ENCODE peak calls at places on chromosomes 12 and 14, in eight cellular contexts. S is heart left ventricle, R is breast epithelium, X is A549, J is IMR-90, Q is HepG2, B is testis, N is stomach. U is an unnamed sample.

GRCh38 chr14:75711796-75712211 is 50.8 kb downstream of the TTLL5 start:
- DNase-seq in R (peak), S (peak), Q (peak), X (peak), N (peak), J (peak), B (peak), U (peak)

GRCh38 chr12:12913626-12914388 is 22.4 kb downstream of the GPRC5A start:
- DNase-seq in B (no peak), Q (no peak), R (no peak), S (no peak), X (no peak), N (no peak), J (no peak), U (no peak)

GRCh38 chr12:116443706-116444589 is 115.2 kb upstream of the MAP1LC3B2 start:
- DNase-seq in X (no peak), B (no peak), R (no peak), S (no peak), J (no peak), Q (no peak), N (no peak), U (no peak)

GRCh38 chr12:122227341-122227740 is 1.5 kb upstream of the DIABLO start:
- DNase-seq in B (no peak), S (peak), R (no peak), J (no peak), N (no peak), Q (no peak), X (no peak), U (no peak)

GRCh38 chr12:45727994-45728624 is 1.4 kb upstream of the ARID2 start:
- DNase-seq in B (no peak), R (no peak), X (no peak), S (no peak), Q (no peak), J (peak), N (no peak), U (no peak)

GRCh38 chr12:49588761-49589516 is 16.5 kb downstream of the FAM186B start:
- DNase-seq in J (no peak), N (no peak), S (no peak), R (no peak), Q (no peak), X (no peak), B (peak), U (no peak)

GRCh38 chr12:123150273-123150803 is 552 bp downstream of the PITPNM2 start:
- DNase-seq in R (no peak), J (no peak), X (peak), S (peak), N (no peak), B (no peak), Q (no peak), U (peak)

GRCh38 chr12:26122681-26123481 is 2.0 kb downstream of the BHLHE41 start:
- DNase-seq in S (peak), N (peak), Q (no peak), J (peak), X (peak), B (peak), R (peak), U (peak)

GRCh38 chr14:106459971-106460730 is 933.8 kb downstream of the TMEM121 start:
- DNase-seq in Q (no peak), B (peak), X (peak), N (no peak), J (no peak), R (no peak), S (no peak), U (no peak)

GRCh38 chr12:9039397-9039977 is 50.1 kb downstream of the KLRG1 start:
- DNase-seq in N (no peak), Q (peak), B (peak), R (no peak), J (peak), X (peak), S (no peak), U (peak)

GRCh38 chr14:52007211-52007610 is 17.9 kb downstream of the RTRAF start:
- DNase-seq in N (no peak), R (no peak), Q (no peak), X (no peak), J (no peak), S (no peak), B (no peak), U (no peak)
- TF ChIP-seq CTCF in N (no peak), R (no peak), Q (no peak), X (no peak), J (no peak), S (no peak), B (no peak), U (no peak)

DNA sequence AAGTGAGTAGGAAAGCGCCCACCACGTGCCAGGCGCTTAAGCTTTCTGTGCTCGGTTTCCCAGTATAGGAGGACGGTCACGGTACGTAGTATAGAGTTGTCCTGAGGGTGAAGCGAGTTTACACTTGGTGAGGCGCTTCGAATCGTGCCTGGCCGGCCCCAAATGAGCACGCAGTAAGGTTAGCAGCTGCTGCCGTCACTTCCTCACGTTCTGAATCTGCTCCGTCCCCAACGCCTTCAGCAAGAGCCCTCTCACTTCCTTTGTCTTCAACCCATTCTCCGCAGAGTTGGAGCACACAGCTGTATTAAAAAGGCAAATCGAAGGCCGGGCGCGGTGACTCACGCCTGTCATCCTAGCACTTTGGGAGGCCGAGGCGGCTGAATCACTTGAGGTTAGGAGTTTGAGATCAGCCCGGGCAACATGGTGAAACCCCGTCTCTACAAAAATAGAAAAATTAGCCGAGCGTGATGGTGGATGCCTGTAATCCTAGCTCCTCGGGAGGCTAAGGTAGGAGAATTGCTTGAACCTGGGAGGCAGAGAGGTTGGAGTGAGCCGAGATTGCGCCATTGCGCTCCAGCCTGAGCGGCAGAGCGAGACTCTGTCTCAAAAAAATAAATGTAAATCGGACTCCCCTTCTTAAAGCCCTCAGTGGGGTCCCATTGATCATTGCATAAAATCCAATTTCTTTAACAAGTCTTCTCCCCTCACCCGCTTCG is 725 bp downstream of the TDP1 start:
- DNase-seq in S (peak), R (peak), Q (peak), X (no peak), N (peak), B (peak), J (peak), U (peak)
- TF ChIP-seq POLR2A in S (no peak), R (no peak), Q (no peak), X (no peak), N (no peak), B (no peak), J (peak), U (no peak)

GRCh38 chr14:20607617-20608016 is 16.4 kb upstream of the RNASE12 start:
- DNase-seq in J (no peak), Q (no peak), B (no peak), S (no peak), N (no peak), R (no peak), X (no peak), U (no peak)
- TF ChIP-seq CTCF in J (no peak), Q (peak), B (no peak), S (no peak), N (no peak), R (no peak), X (no peak), U (no peak)

GRCh38 chr12:130661059-130661458 is 55.0 kb downstream of the RIMBP2 start:
- DNase-seq in X (no peak), Q (no peak), N (no peak), J (no peak), R (no peak), S (no peak), B (no peak), U (no peak)
- TF ChIP-seq POLR2A in X (no peak), Q (no peak), N (no peak), J (no peak), R (no peak), S (no peak), B (no peak), U (no peak)

GRCh38 chr14:89013098-89013504 is 188.7 kb downstream of the TTC8 start:
- DNase-seq in X (peak), B (peak), N (peak), J (peak), Q (peak), R (no peak), S (no peak), U (peak)
- TF ChIP-seq CTCF in X (peak), B (no peak), N (no peak), J (peak), Q (peak), R (no peak), S (no peak), U (peak)

DNA sequence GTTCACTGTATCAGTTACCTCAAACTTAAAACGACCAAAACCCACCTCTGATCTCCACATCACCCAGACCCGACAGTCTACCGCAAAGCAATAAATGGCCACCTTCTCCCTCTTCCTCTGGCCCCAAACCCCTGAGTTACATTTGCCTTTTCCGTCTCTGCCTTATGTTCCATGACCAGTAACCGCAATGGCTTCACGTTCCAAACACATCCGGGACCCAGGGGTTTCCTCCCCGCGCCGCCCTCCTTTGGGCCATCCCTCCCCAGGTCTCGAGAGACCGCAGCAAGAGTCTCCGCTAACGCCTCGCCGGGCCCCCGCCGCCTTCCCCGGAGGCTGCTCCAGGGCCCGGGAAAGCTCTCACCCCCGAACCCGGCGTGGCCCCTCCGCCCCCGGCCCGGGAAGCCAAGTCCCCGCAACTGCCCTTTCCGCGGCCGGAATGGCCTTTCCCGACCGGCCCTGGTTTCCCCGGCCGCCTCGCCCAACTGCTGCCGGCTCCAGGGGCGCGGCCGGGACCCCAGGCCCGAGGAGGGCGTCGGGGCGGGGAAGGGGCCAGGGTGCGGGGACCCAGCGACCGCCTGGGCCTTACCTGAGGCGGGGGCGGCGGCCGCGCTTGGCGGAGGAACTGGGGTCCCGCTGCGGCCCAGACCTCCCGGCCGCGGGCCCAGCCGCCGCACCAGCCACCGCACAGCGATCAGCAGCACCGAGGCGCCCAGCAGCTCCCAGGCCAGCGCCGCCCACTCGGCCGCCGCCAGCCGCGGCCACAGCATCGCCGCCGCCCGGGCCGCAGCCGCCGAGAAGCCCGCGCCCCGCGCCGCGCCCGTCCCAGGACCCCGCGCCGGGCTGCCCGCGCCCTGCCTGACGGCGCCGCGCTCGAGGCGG is at the start of gene ANKLE2:
- DNase-seq in S (peak), R (no peak), J (peak), B (peak), Q (peak), X (peak), N (peak), U (peak)
- TF ChIP-seq POLR2A in S (no peak), R (no peak), J (peak), B (no peak), Q (no peak), X (peak), N (no peak), U (no peak)